ENCODE peak calls at places on chromosome 21, in five cellular contexts. Q is astrocyte of the spinal cord, U is GM12865, T is Peyer's patch, E is transverse colon. X is an unnamed sample.

GRCh38 chr21:37455504-37455911 is 88.9 kb downstream of the DYRK1A start:
- DNase-seq in Q (no peak), U (peak), T (no peak), E (no peak), X (no peak)

GRCh38 chr21:36744560-36745231 is 45.8 kb downstream of the SIM2 start:
- DNase-seq in Q (no peak), U (no peak), T (no peak), E (no peak), X (no peak)

GRCh38 chr21:36437745-36438128 is 42.2 kb downstream of the CLDN14 start:
- DNase-seq in Q (peak), U (peak), T (no peak), E (no peak), X (peak)

GRCh38 chr21:14414932-14415508 is 32.1 kb upstream of the HSPA13 start:
- DNase-seq in Q (no peak), U (peak), T (no peak), E (no peak), X (no peak)

GRCh38 chr21:22421416-22422190 is 1423.4 kb downstream of the NCAM2 start:
- DNase-seq in Q (no peak), U (no peak), T (no peak), E (no peak), X (no peak)

GRCh38 chr21:44757731-44758130 is 43.9 kb downstream of the UBE2G2 start:
- DNase-seq in Q (no peak), U (no peak), T (no peak), E (no peak), X (no peak)

GRCh38 chr21:44304846-44305245 is 5.0 kb downstream of the PFKL start:
- DNase-seq in Q (peak), U (peak), T (no peak), E (peak), X (no peak)

GRCh38 chr21:18369115-18369514 is 34.5 kb downstream of the TMPRSS15 start:
- DNase-seq in Q (peak), U (peak), T (no peak), E (no peak), X (no peak)

GRCh38 chr21:20968391-20968790 is 29.8 kb upstream of the NCAM2 start:
- DNase-seq in Q (peak), U (no peak), T (no peak), E (no peak), X (no peak)

GRCh38 chr21:44382536-44382935 is 29.1 kb downstream of the TRPM2 start:
- DNase-seq in Q (no peak), U (no peak), T (no peak), E (no peak), X (no peak)

GRCh38 chr21:28334407-28334806 is 658.3 kb downstream of the LTN1 start:
- DNase-seq in Q (no peak), U (peak), T (no peak), E (no peak), X (no peak)

GRCh38 chr21:15825699-15826098 is 95.9 kb downstream of the USP25 start:
- DNase-seq in Q (no peak), U (no peak), T (no peak), E (no peak), X (no peak)

GRCh38 chr21:31530364-31530763 is 129.1 kb upstream of the SOD1 start:
- DNase-seq in Q (no peak), U (no peak), T (no peak), E (no peak), X (no peak)

GRCh38 chr21:36156815-36157670 is at the start of gene DOP1B:
- DNase-seq in Q (no peak), U (no peak), T (peak), E (peak), X (no peak)

GRCh38 chr21:42524341-42525227 is 10.9 kb downstream of the SLC37A1 start:
- DNase-seq in Q (peak), U (peak), T (peak), E (peak), X (no peak)
- H3K4me3 ChIP-seq in Q (peak), U (peak), T (peak), E (peak), X (no peak)

GRCh38 chr21:45996311-45997204 is 15.0 kb downstream of the COL6A1 start:
- DNase-seq in Q (no peak), U (no peak), T (peak), E (no peak), X (no peak)

GRCh38 chr21:45994086-45994661 is 12.6 kb downstream of the COL6A1 start:
- DNase-seq in Q (no peak), U (no peak), T (peak), E (no peak), X (no peak)

GRCh38 chr21:45994738-45995685 is 13.4 kb downstream of the COL6A1 start:
- DNase-seq in Q (no peak), U (no peak), T (peak), E (no peak), X (no peak)

GRCh38 chr21:45997205-45997494 is 15.6 kb downstream of the COL6A1 start:
- DNase-seq in Q (no peak), U (no peak), T (no peak), E (no peak), X (no peak)

DNA sequence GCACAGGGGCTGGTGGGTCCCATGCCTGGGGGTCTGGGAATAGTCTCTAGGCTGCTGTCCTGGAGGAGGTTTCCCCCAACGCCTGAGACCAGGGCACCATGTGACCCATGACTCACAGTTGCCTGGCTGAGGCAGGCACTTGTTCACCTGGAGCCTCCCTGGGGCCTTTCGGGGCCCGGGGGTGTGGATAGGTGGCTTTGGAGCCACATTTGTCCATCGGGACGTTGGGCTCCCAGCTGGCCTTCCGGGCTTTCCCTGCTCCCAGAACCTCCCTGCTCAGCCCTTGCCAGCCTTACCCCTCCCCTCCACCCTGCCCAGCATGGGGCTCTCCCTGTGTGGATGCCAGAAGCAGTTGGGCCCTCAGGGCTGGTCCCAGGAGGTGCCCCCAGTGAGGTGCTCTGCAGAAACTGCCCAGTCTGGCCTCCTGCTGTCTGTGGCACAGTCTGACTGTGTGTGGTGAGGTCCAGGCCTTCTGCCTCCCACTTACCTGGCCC is 14.2 kb downstream of the COL6A1 start:
- DNase-seq in Q (no peak), U (no peak), T (peak), E (peak), X (no peak)
- TF ChIP-seq CTCF in Q (no peak), U (no peak), T (no peak), E (no peak), X (no peak)

DNA sequence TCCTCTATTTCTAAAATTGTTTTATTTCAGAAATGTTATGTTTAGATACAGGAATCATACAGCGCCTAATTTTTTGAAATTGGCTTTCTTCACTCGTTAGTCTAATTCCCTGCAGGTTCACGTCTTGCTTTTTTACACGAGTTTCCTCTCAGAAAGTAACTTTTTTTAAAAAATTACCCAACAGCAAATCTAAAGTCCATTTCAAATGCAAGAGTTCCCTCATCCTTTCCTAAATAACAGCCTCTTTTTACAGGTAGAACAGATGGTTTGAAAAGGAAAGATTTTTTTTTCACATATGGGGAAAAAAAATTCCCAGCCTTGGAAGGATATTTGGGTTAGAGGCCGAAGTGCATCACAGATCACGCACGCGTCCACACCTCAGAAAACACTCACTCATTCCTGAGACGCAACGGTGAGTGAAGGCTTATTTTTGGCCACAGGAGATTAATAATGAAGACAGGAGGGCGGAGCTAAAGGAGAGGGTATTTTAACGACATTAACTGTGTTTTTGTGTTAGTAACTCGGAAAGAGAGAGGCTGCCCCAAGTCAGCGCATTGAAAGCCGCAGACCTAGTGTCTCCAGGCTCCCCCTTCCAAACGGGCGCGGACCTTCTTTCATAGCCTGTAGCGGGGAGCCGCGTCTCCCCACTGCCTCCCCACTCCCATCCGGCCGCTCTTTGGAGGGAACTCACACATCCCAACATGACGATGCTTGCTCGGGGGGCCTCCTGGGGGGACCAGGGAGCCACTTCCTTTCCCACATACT is 936 bp upstream of the RIPK4 start:
- DNase-seq in Q (no peak), U (no peak), T (no peak), E (no peak), X (no peak)
- H3K4me3 ChIP-seq in Q (peak), U (no peak), T (no peak), E (peak), X (peak)

GRCh38 chr21:33299181-33299752 is 25.5 kb upstream of the IFNAR1 start:
- DNase-seq in Q (no peak), U (peak), T (peak), E (peak), X (no peak)
- TF ChIP-seq CTCF in Q (no peak), U (no peak), T (no peak), E (no peak), X (no peak)

DNA sequence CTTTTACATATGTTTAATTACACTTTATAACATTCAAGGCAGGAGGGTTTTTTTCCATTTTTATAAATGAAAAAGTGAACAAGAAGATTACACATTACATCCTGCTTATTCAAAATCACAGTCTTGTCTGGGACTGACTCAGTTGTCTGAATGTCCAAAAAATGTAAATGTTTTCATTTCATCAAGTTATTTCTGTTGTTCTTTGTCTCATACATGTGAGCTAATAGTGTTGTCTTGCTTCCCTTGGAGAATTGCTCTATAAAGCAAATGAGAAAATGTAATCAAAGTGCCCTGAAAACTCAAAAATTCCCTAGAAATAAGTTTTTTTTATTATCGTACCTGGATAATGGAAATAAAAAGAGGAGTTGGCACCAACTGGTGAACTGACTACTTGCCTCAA is 242.8 kb downstream of the GRIK1 start:
- DNase-seq in Q (no peak), U (no peak), T (no peak), E (no peak), X (no peak)
- H3K4me3 ChIP-seq in Q (no peak), U (no peak), T (no peak), E (no peak), X (no peak)

X was measured in AG04449.